ENCODE peak calls at places on chromosomes 5 and 9, in six cellular contexts. O is CD8-positive, alpha-beta memory T cell; F is body of pancreas; I is PC-9; N is heart left ventricle; W is IMR-90. J is an unnamed sample. For H3K27me3, the result is how much of the 10 kb centered on the place peaks cover.

GRCh38 chr5:179879003-179879689 is 20.5 kb upstream of the MRNIP start:
- DNase-seq in O (no peak), F (no peak), I (no peak), N (no peak), W (no peak), J (no peak)

GRCh38 chr5:121693864-121694263 is 157.8 kb upstream of the FTMT start:
- DNase-seq in O (no peak), F (no peak), I (no peak), N (no peak), W (no peak), J (no peak)

GRCh38 chr5:31357038-31357437 is 163.6 kb downstream of the CDH6 start:
- DNase-seq in O (no peak), F (no peak), I (no peak), N (no peak), W (no peak), J (no peak)

GRCh38 chr5:93723005-93723404 is 18.4 kb downstream of the POU5F2 start:
- DNase-seq in O (no peak), F (no peak), I (no peak), N (no peak), W (peak), J (no peak)

GRCh38 chr5:135391123-135391868 is 7.7 kb downstream of the MACROH2A1 start:
- DNase-seq in O (no peak), F (no peak), I (no peak), N (no peak), W (peak), J (no peak)

GRCh38 chr5:132812123-132812948 is 766 bp upstream of the SOWAHA start:
- DNase-seq in O (no peak), F (no peak), I (no peak), N (no peak), W (no peak), J (no peak)

GRCh38 chr5:132496631-132497487 is 6.3 kb upstream of the IRF1 start:
- DNase-seq in O (peak), F (peak), I (peak), N (peak), W (peak), J (peak)

GRCh38 chr5:37900692-37901091 is 60.9 kb upstream of the GDNF start:
- DNase-seq in O (no peak), F (no peak), I (no peak), N (peak), W (peak), J (no peak)

GRCh38 chr5:85621668-85622067 is 996.1 kb upstream of the COX7C start:
- DNase-seq in O (no peak), F (no peak), I (no peak), N (no peak), W (no peak), J (no peak)

GRCh38 chr5:45826055-45826454 is 129.9 kb upstream of the HCN1 start:
- DNase-seq in O (no peak), F (no peak), I (no peak), N (no peak), W (no peak), J (no peak)

DNA sequence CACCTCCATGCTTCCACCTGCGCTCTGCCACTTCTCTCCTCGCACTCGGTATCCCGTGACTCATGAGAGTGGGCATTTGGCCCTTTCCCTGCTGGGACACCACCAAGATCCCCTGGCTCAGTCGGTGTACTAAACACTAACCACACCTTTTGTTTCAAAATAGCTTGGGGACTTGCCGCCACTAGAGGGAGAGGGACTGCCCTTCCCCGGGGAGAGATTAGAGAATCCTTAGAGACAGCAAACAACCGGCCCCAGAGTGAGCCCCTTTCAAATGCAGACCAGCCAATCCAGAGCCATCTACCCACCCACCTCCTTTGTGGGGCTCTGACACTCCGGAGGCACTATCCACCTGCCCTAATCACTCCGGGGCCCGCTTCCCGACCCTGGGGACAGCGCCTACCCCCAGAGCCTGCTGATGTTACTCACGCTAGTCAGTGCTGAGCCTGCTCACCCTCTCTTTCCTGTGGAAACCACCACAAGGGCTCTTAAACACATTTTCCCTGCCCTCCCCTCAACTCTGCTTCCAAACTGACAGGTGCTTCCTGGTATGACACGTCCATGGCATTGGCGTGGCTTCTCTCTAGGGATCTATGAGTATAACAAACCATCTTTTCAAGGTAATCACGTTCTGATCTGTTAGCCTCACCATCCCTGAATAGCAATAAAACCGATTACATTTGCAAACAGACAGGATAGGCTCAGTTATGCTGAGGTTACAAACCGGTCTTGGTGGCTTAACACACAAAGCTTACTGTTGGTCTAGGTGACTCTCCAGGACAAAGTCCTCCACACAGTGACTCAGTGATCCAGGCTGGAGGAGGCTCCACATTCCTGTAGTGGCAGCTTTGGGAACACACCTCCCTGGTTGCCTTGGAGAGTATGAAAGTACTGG is 180.1 kb upstream of the MVB12B start:
- DNase-seq in O (no peak), F (no peak), I (no peak), N (no peak), W (no peak), J (peak)
- H3K4me3 ChIP-seq in O (no peak), F (no peak), I (no peak), N (no peak), W (no peak), J (peak)

GRCh38 chr5:170693701-170694100 is 89.8 kb upstream of the GABRP start:
- DNase-seq in O (no peak), F (no peak), I (no peak), N (no peak), W (no peak), J (no peak)

GRCh38 chr5:170694911-170695310 is 88.6 kb upstream of the GABRP start:
- DNase-seq in O (no peak), F (no peak), I (no peak), N (no peak), W (no peak), J (no peak)

GRCh38 chr5:170700503-170700902 is 83.0 kb upstream of the GABRP start:
- DNase-seq in O (no peak), F (no peak), I (no peak), N (no peak), W (no peak), J (no peak)

GRCh38 chr5:170701321-170701720 is 82.2 kb upstream of the GABRP start:
- DNase-seq in O (no peak), F (no peak), I (no peak), N (no peak), W (no peak), J (no peak)

GRCh38 chr5:170697031-170697430 is 86.5 kb upstream of the GABRP start:
- DNase-seq in O (no peak), F (no peak), I (no peak), N (no peak), W (no peak), J (no peak)
- H3K27me3 ChIP-seq in O (under half), F (under half), I (half or more), N (under half), W (under half), J (under half)

GRCh38 chr9:1673300-1673699 is 341.8 kb upstream of the SMARCA2 start:
- DNase-seq in O (no peak), F (no peak), I (no peak), N (no peak), W (no peak), J (no peak)
- H3K4me3 ChIP-seq in O (no peak), F (no peak), I (no peak), N (no peak), W (no peak), J (no peak)

GRCh38 chr5:112200132-112200531 is 218.9 kb downstream of the EPB41L4A start:
- DNase-seq in O (no peak), F (no peak), I (no peak), N (no peak), W (no peak), J (no peak)
- H3K27me3 ChIP-seq in O (under half), F (under half), I (under half), N (under half), W (under half), J (under half)

GRCh38 chr9:91362212-91362611 is 494 bp upstream of the AUH start:
- DNase-seq in O (no peak), F (no peak), I (no peak), N (no peak), W (no peak), J (no peak)

GRCh38 chr9:91360551-91361293 is 996 bp downstream of the AUH start:
- DNase-seq in O (no peak), F (no peak), I (no peak), N (no peak), W (no peak), J (no peak)

GRCh38 chr9:91361294-91362201 is at the start of gene AUH:
- DNase-seq in O (peak), F (peak), I (peak), N (peak), W (peak), J (peak)

GRCh38 chr9:91359083-91359482 is 2.6 kb downstream of the AUH start:
- DNase-seq in O (no peak), F (no peak), I (no peak), N (no peak), W (no peak), J (no peak)

DNA sequence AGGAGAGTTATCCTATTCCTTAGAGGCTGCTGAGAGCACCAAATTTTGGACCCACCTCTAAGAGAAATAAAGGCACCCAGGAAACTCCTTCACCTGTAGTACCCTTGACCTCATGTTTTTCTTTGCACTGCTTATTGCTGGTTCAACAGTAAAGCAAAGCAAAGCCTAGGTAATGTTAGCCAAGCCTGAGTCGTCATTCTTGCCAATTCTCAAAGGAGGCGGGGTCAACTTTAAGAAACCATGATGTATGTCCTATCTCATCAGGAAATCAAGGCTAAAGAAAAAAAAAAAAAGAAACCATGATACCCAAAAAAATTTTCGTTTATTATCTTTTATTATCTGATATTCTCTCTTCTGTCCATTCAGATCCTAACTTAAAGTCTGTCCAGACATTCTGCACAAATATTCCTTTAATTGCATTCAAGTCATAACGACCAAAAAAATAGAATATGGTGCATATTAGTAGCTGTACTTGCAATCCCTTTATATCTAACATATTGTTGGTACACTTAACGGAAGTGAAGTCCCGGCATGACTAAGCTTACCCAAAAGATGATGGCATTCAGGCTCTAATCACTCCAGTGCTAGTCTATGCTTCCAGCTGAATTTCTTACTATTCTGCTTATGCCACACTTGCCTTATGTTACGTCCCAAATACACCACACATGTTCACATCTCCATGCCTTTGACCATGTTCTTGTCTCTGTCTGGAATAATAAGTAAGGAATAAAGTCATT is 1.8 kb downstream of the AUH start:
- DNase-seq in O (no peak), F (no peak), I (no peak), N (no peak), W (no peak), J (no peak)
- H3K4me3 ChIP-seq in O (peak), F (no peak), I (peak), N (peak), W (peak), J (no peak)

GRCh38 chr5:17947029-17947428 is 312.8 kb downstream of the TAF11L14 start:
- DNase-seq in O (no peak), F (no peak), I (no peak), N (no peak), W (no peak), J (no peak)
- H3K27me3 ChIP-seq in O (under half), F (under half), I (under half), N (under half), W (under half), J (under half)

GRCh38 chr9:32631991-32632390 is 3.5 kb downstream of the TAF1L start:
- DNase-seq in O (no peak), F (no peak), I (no peak), N (no peak), W (no peak), J (no peak)
- H3K4me3 ChIP-seq in O (no peak), F (no peak), I (no peak), N (no peak), W (no peak), J (no peak)

GRCh38 chr9:76691761-76692313 is 72.4 kb upstream of the PCA3 start:
- DNase-seq in O (no peak), F (no peak), I (no peak), N (no peak), W (no peak), J (no peak)

GRCh38 chr9:76687861-76688374 is 76.3 kb upstream of the PCA3 start:
- DNase-seq in O (no peak), F (no peak), I (peak), N (no peak), W (peak), J (no peak)

GRCh38 chr9:76688471-76689238 is 75.6 kb upstream of the PCA3 start:
- DNase-seq in O (no peak), F (no peak), I (no peak), N (no peak), W (no peak), J (no peak)

GRCh38 chr9:76692448-76693129 is 71.6 kb upstream of the PCA3 start:
- DNase-seq in O (no peak), F (no peak), I (no peak), N (no peak), W (no peak), J (no peak)

GRCh38 chr9:76690575-76691370 is 73.5 kb upstream of the PCA3 start:
- DNase-seq in O (no peak), F (no peak), I (no peak), N (no peak), W (no peak), J (no peak)
- H3K27me3 ChIP-seq in O (under half), F (under half), I (under half), N (under half), W (under half), J (under half)

DNA sequence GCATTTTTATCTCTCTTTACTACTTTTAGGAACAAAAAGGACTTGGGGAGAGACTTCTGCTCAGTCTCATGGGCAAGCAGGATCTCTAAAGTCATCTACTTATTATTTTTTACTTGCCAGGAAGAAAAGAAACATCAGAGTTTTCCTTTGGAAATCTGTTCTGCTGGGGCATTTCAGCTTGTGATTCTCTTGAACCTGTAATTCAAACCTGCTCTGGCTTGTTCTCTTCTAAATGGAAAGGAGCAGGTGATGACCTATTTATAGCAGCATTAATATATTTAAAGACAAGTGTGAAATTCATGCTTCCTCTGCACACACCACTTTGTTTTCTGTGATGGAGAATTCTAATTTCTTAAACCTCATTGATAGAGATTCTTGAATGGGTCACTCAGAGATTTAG is 2.0 kb downstream of the ADCY2 start:
- DNase-seq in O (no peak), F (no peak), I (no peak), N (no peak), W (no peak), J (no peak)
- H3K4me3 ChIP-seq in O (no peak), F (no peak), I (no peak), N (no peak), W (no peak), J (no peak)

DNA sequence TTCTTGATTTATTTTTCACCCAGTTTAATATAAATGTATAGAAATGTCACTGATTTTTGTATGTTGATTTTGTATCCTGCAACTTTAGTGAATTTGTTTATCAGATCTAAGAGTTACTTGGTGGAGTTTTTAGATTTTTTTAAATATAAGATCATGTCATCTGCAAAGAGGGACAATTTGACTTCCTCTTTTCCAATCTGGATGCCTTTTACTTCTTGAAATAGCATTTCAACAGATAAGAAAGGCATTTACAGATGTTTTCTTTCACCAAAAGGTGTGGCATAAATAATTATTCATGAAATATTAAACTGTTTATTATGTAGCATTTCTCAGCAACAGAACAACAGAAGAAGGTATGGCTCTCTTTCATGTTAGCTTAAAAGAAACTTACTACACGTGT is 34.9 kb upstream of the NIPBL start:
- DNase-seq in O (no peak), F (no peak), I (no peak), N (no peak), W (no peak), J (no peak)
- H3K27me3 ChIP-seq in O (under half), F (under half), I (under half), N (under half), W (under half), J (under half)